ENCODE peak calls at places on chromosomes 16 and 17, in six cellular contexts. W is stimulated activated CD8-positive, alpha-beta memory T cell treated with anti-CD3 and anti-CD28 coated beads, Interleukin-7, amount 100 ng/mL, for 24 hours; Y is PC-3; P is AG08395; O is activated CD4-positive, alpha-beta T cell treated with anti-CD3 and anti-CD28 coated beads for 48 hours; A is HepG2. M is an unnamed sample.

GRCh38 chr16:6955303-6955702 is 377.3 kb upstream of the RBFOX1 start:
- DNase-seq in W (no peak), Y (no peak), P (no peak), O (no peak), A (no peak), M (no peak)

GRCh38 chr17:2064980-2065785 is 10.3 kb downstream of the HIC1 start:
- DNase-seq in W (peak; percentile 52), Y (no peak), P (no peak), O (peak; percentile 87), A (no peak), M (peak; percentile 42)

GRCh38 chr17:4573682-4574081 is 10.6 kb upstream of the SMTNL2 start:
- DNase-seq in W (peak; percentile 40), Y (no peak), P (no peak), O (peak; percentile 85), A (no peak), M (no peak)

GRCh38 chr17:57940217-57940616 is 15.0 kb downstream of the CUEDC1 start:
- DNase-seq in W (no peak), Y (no peak), P (no peak), O (no peak), A (no peak), M (no peak)

GRCh38 chr17:828761-829160 is 46.6 kb downstream of the MRM3 start:
- DNase-seq in W (no peak), Y (no peak), P (peak; percentile 60), O (no peak), A (no peak), M (no peak)

GRCh38 chr17:4465786-4466185 is 32.0 kb downstream of the SPNS3 start:
- DNase-seq in W (no peak), Y (no peak), P (no peak), O (no peak), A (no peak), M (no peak)

GRCh38 chr16:89094252-89094901 is 725 bp downstream of the ACSF3 start:
- DNase-seq in W (no peak), Y (peak; percentile 35), P (peak; percentile 23), O (peak; percentile 45), A (peak; percentile 35), M (peak; percentile 23)

GRCh38 chr17:81027038-81027437 is 7.9 kb upstream of the BAIAP2 start:
- DNase-seq in W (no peak), Y (no peak), P (no peak), O (no peak), A (no peak), M (no peak)

GRCh38 chr17:37079735-37080134 is 131.0 kb downstream of the AATF start:
- DNase-seq in W (no peak), Y (no peak), P (no peak), O (no peak), A (no peak), M (no peak)

GRCh38 chr16:68599586-68599985 is 45.5 kb upstream of the CDH3 start:
- DNase-seq in W (no peak), Y (no peak), P (no peak), O (no peak), A (no peak), M (peak; percentile 23)